ENCODE peak calls at places on chromosomes 3 and 15, in four cellular contexts. W, M, A and K are unnamed samples.

GRCh38 chr3:114624047-114624445 is 330.2 kb downstream of the TIGIT start:
- DNase-seq in W (peak; percentile 16), A (peak; percentile 41), M (no peak), K (no peak)

GRCh38 chr3:149969945-149970715 is 565 bp downstream of the PFN2 start:
- DNase-seq in M (peak; percentile 79), W (peak; percentile 88), A (peak; percentile 88), K (peak; percentile 84)

GRCh38 chr3:196979545-196979944 is 10.9 kb upstream of the PIGZ start:
- DNase-seq in W (no peak), A (no peak), M (no peak), K (peak; percentile 44)

GRCh38 chr3:78148986-78149717 is 1109.3 kb downstream of the ROBO2 start:
- DNase-seq in M (no peak), A (no peak), W (no peak), K (no peak)

GRCh38 chr3:197029511-197030167 is at the start of gene MELTF:
- DNase-seq in W (peak; percentile 73), A (peak; percentile 75), M (peak; percentile 64), K (peak; percentile 89)

GRCh38 chr3:158920375-158920774 is 118.5 kb downstream of the MFSD1 start:
- DNase-seq in A (no peak), M (no peak), W (no peak), K (no peak)

GRCh38 chr3:102269401-102269800 is 165.4 kb upstream of the ZPLD1 start:
- DNase-seq in W (no peak), A (no peak), M (no peak), K (no peak)

GRCh38 chr3:3127432-3128010 is 781 bp downstream of the TRNT1 start:
- DNase-seq in W (no peak), M (peak; percentile 30), A (peak; percentile 19), K (peak; percentile 23)

GRCh38 chr3:170953736-170954135 is 45.3 kb upstream of the EIF5A2 start:
- DNase-seq in A (no peak), M (no peak), W (no peak), K (no peak)

GRCh38 chr3:128623762-128624176 is 26.8 kb downstream of the RPN1 start:
- DNase-seq in M (no peak), A (no peak), W (no peak), K (no peak)

GRCh38 chr15:49187537-49188245 is 17.6 kb downstream of the GALK2 start:
- DNase-seq in W (peak; percentile 29), M (no peak), A (peak; percentile 5), K (no peak)

DNA sequence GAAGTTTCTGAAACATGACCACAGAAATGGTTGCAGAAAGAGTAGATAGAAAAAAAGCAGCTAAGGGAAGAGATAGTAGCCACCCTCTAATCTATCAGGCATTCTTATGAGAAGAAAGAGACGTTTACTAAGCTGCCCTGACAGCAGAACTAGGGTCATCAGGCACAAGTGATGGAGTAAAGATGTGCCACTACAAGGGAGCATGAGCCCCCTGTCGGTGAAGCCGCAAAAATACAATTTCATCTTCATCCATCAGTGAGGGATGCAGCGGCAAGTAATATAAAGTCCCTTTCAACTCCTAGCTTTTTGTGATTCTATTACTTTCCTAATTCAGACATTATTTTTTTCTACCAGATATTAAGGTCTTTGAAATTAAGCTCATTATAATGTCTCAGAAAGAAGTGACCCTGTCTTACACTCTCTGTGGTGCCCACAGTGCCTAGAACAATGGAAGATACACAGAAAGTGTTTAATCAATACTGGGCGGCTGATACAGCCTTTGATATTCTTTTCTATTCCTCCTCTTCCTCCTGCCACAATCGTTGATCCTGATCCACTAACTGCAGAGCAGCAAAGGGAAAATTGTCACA is 651.6 kb downstream of the NTRK3 start:
- DNase-seq in A (peak; percentile 32), M (no peak), W (peak; percentile 8), K (no peak)
- TF ChIP-seq CTCF in A (peak; percentile 36), M (no peak), W (no peak), K (peak; percentile 32)

DNA sequence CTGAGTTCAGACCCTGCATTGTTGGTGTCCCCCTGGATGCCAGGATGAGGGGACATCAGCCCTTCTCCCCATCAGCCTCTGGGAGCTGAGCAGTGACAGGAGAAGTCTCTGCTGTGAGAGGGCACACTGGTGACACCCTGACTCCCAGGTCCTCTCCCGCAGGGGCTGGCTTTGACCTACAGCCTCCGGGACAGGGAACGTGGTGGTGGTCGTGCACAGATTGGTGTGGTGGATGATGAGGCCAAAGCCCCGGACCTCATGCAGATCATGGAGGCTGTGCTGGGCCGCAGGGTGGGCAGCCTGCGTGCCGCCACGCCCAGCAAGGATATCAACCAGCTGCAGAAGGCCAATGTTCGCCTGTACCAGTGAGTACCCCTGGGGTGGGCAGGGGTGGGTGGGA is 6.7 kb downstream of the VILL start:
- DNase-seq in W (no peak), A (no peak), M (no peak), K (peak; percentile 30)
- H3K4me1 ChIP-seq in W (peaks cover 39% of the 10 kb centered on the region), A (peaks cover 11% of the 10 kb centered on the region), M (peaks cover 61% of the 10 kb centered on the region), K (peaks cover 62% of the 10 kb centered on the region)

GRCh38 chr3:45690331-45691035 is 1.3 kb downstream of the SACM1L start:
- DNase-seq in W (no peak), M (peak; percentile 17), A (no peak), K (no peak)
- TF ChIP-seq CTCF in W (no peak), M (peak; percentile 16), A (no peak), K (no peak)

GRCh38 chr3:141402476-141403171 is 34.3 kb downstream of the ZBTB38 start:
- DNase-seq in M (peak; percentile 51), A (peak; percentile 74), W (peak; percentile 80), K (peak; percentile 59)
- H3K4me1 ChIP-seq in M (peaks cover 25% of the 10 kb centered on the region), A (peaks cover 84% of the 10 kb centered on the region), W (peaks cover 63% of the 10 kb centered on the region), K (peaks cover 29% of the 10 kb centered on the region)

GRCh38 chr15:73240864-73241499 is 127.8 kb downstream of the HCN4 start:
- DNase-seq in M (peak; percentile 73), W (peak; percentile 84), A (peak; percentile 78), K (peak; percentile 66)
- TF ChIP-seq CTCF in M (peak; percentile 94), W (peak; percentile 71), A (peak; percentile 98), K (peak; percentile 71)

DNA sequence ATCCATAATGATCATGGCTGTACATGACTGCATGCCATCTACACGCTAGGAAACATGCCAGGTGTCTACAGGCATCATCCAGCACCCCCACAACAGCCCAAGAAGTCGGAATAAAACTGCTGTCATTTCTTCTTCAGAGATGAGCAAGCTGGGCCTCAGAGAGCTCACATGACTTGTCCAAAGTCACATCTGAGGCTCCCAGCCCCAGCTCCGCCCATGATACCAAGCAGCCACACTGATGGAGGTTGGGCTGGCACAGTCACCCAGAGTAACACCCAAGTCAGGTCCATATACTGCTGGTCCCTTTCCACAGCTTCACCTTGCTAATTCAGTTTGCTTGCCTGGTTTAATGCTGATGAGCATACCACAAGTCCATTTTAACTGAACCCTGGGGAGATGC is 116.6 kb downstream of the SEC22A start:
- DNase-seq in M (no peak), W (no peak), A (no peak), K (no peak)
- H3K4me1 ChIP-seq in M (no peaks in the 10 kb centered on the region), W (no peaks in the 10 kb centered on the region), A (no peaks in the 10 kb centered on the region), K (no peaks in the 10 kb centered on the region)

GRCh38 chr3:12545473-12545791 is at the start of gene MKRN2OS:
- DNase-seq in W (peak; percentile 84), M (no peak), A (no peak), K (peak; percentile 77)

GRCh38 chr3:12536423-12536822 is 8.9 kb downstream of the MKRN2OS start:
- DNase-seq in M (no peak), A (no peak), W (no peak), K (no peak)

GRCh38 chr3:12544652-12545472 is 437 bp downstream of the MKRN2OS start:
- DNase-seq in A (no peak), M (no peak), W (no peak), K (no peak)

GRCh38 chr3:12541625-12542024 is 3.7 kb downstream of the MKRN2OS start:
- DNase-seq in M (no peak), A (no peak), W (peak; percentile 28), K (no peak)
- TF ChIP-seq CTCF in M (no peak), A (no peak), W (no peak), K (peak; percentile 15)

DNA sequence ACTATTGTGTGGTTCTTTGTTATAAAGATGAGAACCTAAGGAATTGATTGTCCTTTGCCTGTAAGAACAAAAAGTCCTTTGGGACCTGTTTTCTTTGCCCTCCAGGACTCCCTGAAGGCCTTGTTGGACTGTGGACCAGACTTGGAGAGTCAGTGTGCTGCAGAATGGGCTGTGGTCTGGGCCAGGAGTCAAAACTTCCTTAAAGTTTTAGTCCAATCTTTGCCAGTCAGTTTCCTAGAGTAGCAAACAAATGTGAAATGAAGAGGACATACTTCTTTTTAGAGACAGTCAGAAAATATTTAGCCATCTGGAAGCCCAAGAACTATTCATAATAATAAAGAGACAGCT is 45.4 kb downstream of the PDE8A start:
- DNase-seq in M (no peak), W (no peak), A (no peak), K (no peak)
- H3K4me1 ChIP-seq in M (peaks cover 40% of the 10 kb centered on the region), W (peaks cover 89% of the 10 kb centered on the region), A (peaks cover 91% of the 10 kb centered on the region), K (peaks cover 35% of the 10 kb centered on the region)

GRCh38 chr3:112199622-112200316 is 66.7 kb upstream of the GCSAM start:
- DNase-seq in M (no peak), A (peak; percentile 24), W (no peak), K (no peak)
- TF ChIP-seq CTCF in M (no peak), A (no peak), W (no peak), K (no peak)